ENCODE peak calls at places on chromosomes 11 and 22, in six cellular contexts. M is heart left ventricle, I is right lobe of liver, X is Peyer's patch, R is body of pancreas, C is tibial nerve. D is an unnamed sample. For H3K4me1, the result is how much of the 10 kb centered on the place peaks cover.

GRCh38 chr22:49372530-49373288 is 455.0 kb downstream of the BRD1 start:
- DNase-seq in M (no peak), R (no peak), I (no peak), C (no peak), X (peak), D (peak)

GRCh38 chr22:27892064-27892463 is 27.0 kb downstream of the PITPNB start:
- DNase-seq in M (no peak), R (no peak), X (no peak), C (no peak), I (peak), D (no peak)

GRCh38 chr11:18958221-18958910 is 19.2 kb upstream of the MRGPRX1 start:
- DNase-seq in I (no peak), R (no peak), M (no peak), X (no peak), C (no peak), D (no peak)

GRCh38 chr11:121063728-121064127 is 37.3 kb upstream of the TECTA start:
- DNase-seq in C (no peak), X (no peak), I (no peak), R (no peak), M (no peak), D (no peak)

GRCh38 chr11:58616594-58616993 is 5.9 kb upstream of the CNTF start:
- DNase-seq in C (peak), M (peak), X (no peak), I (no peak), R (peak), D (no peak)

GRCh38 chr11:103829596-103829995 is 206.8 kb upstream of the DDI1 start:
- DNase-seq in X (no peak), R (no peak), I (no peak), M (no peak), C (no peak), D (no peak)

GRCh38 chr11:62461740-62462522 is 43.1 kb downstream of the SCGB1A1 start:
- DNase-seq in X (no peak), C (peak), M (no peak), I (no peak), R (no peak), D (peak)

GRCh38 chr11:38718049-38718448 is 2120.0 kb upstream of the RAG2 start:
- DNase-seq in M (no peak), R (no peak), X (no peak), C (no peak), I (no peak), D (no peak)

GRCh38 chr22:46584081-46584903 is 35.9 kb upstream of the GRAMD4 start:
- DNase-seq in C (no peak), R (no peak), M (no peak), I (no peak), X (no peak), D (no peak)

GRCh38 chr11:63274776-63275175 is 31.4 kb upstream of the SLC22A25 start:
- DNase-seq in M (no peak), I (no peak), C (no peak), R (no peak), X (no peak), D (no peak)

GRCh38 chr11:13126430-13126829 is 117.3 kb downstream of the RASSF10 start:
- DNase-seq in X (no peak), I (no peak), C (no peak), M (no peak), R (no peak), D (no peak)

GRCh38 chr11:130452941-130453340 is 4.5 kb downstream of the ADAMTS15 start:
- DNase-seq in C (no peak), M (no peak), R (no peak), X (no peak), I (no peak), D (no peak)

GRCh38 chr11:12042215-12042676 is 33.8 kb upstream of the DKK3 start:
- DNase-seq in C (no peak), I (no peak), M (no peak), X (no peak), R (no peak), D (no peak)

GRCh38 chr22:22817468-22818201 is 70.0 kb upstream of the IGLL5 start:
- DNase-seq in X (no peak), R (no peak), M (no peak), I (no peak), C (no peak), D (no peak)

GRCh38 chr11:91796999-91797398 is 427.6 kb upstream of the FAT3 start:
- DNase-seq in X (no peak), I (no peak), M (no peak), C (no peak), R (no peak), D (no peak)

GRCh38 chr11:113526521-113526920 is 51.3 kb upstream of the DRD2 start:
- DNase-seq in C (no peak), X (no peak), I (no peak), M (no peak), R (no peak), D (no peak)
- TF ChIP-seq POLR2A in C (no peak), X (no peak), I (no peak), M (no peak), R (no peak), D (no peak)

GRCh38 chr22:40509401-40510134 is 127.0 kb downstream of the MRTFA start:
- DNase-seq in C (peak), R (peak), I (peak), X (no peak), M (peak), D (peak)

GRCh38 chr22:40502919-40503318 is 132.5 kb downstream of the SGSM3 start:
- DNase-seq in X (no peak), M (no peak), I (no peak), R (no peak), C (no peak), D (no peak)

GRCh38 chr22:40507491-40507890 is 129.0 kb downstream of the MRTFA start:
- DNase-seq in R (no peak), X (no peak), I (no peak), C (no peak), M (no peak), D (no peak)

GRCh38 chr22:40504285-40505249 is 132.0 kb downstream of the MRTFA start:
- DNase-seq in C (no peak), X (no peak), I (no peak), M (no peak), R (no peak), D (no peak)

DNA sequence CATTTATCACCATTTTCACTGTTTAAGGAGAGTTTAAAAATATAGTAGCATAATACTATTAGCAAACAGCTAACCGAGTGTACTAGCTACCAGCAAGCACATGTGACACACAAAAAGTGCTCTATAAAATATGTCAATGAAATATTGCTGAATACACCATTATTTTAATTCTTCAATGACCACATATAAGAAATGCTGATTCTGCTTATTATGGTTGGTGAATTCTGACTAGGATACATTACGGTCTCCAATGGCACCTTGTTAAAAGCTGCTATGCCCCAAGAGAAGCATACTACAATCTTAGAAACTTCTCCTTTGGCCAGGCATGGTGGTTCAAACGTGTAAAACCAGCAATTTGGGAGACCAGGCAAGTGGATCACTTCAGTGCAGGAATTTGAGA is 129.8 kb downstream of the MRTFA start:
- DNase-seq in M (no peak), C (no peak), I (no peak), X (no peak), R (no peak), D (no peak)
- H3K4me1 ChIP-seq in M (under half), C (under half), I (under half), X (under half), R (half or more), D (under half)

GRCh38 chr22:32364210-32364609 is 6.5 kb downstream of the RFPL3 start:
- DNase-seq in X (no peak), C (no peak), R (no peak), M (no peak), I (no peak), D (no peak)
- TF ChIP-seq CTCF in X (no peak), C (no peak), R (no peak), M (no peak), I (no peak), D (no peak)

GRCh38 chr11:93668171-93668570 is 6.7 kb downstream of the CEP295 start:
- DNase-seq in C (no peak), I (no peak), X (no peak), M (no peak), R (no peak), D (no peak)
- TF ChIP-seq POLR2A in C (no peak), I (no peak), X (no peak), M (no peak), R (no peak), D (no peak)

GRCh38 chr11:83172551-83172950 is 15.6 kb downstream of the PCF11 start:
- DNase-seq in C (no peak), I (no peak), R (no peak), X (no peak), M (no peak), D (no peak)
- H3K4me1 ChIP-seq in C (under half), I (under half), R (half or more), X (under half), M (under half), D (under half)

DNA sequence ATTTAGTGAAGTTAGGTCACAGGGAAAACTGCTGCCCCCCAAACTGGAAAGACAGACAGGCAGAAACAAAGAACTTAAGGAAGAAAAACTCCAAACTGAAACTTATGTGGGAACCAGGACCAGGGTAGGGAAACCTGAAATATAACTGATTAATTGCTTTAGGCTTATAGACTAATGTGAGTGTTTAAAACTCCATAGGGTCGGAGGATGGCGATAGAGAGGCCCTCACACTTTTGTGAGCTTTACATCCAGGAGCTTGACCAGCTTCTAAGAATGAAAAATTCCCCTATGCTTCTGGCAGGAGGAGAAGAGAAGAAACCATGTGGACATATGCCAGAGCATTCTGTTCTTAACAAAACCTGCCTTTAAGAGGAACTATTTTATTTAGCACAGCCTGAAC is 598.6 kb downstream of the NELL1 start:
- DNase-seq in C (no peak), I (no peak), R (no peak), M (no peak), X (no peak), D (no peak)
- TF ChIP-seq CTCF in C (no peak), I (no peak), R (no peak), M (no peak), X (no peak), D (no peak)

DNA sequence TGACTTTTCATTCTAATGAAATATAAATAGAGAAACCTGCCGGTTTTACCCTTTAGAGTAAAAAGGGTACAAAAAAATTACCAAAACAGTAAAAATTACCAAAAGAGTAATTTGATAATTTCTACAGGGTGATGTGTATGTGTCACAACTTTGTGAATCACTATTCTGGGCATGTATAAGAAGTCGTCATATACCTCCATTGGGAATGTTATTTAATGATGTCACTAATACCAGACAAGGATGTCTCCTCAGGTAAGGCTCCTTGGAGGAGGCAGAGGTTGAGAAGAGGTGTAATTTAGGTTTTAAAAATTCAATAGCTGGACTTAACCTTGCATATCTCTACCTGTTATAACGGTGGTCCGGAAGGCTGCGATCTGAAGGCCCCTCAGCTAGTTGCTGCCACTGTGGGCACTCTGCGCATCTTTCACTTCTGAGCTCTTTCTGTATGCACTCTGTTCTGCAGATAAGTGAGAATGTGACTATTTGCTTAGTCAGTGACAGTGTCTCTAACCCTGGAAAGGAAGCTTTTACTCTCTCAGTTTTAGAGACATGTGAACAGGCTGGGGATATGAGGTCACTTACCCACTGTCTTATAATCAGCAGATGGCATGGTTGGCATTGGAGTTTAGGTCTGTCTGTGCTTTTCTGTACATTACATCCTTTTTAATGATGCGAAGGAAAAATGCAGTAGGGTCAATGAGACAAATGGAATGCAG is 987 bp upstream of the NCR3LG1 start:
- DNase-seq in I (no peak), C (no peak), X (no peak), M (no peak), R (no peak), D (no peak)
- TF ChIP-seq POLR2A in I (no peak), C (no peak), X (no peak), M (no peak), R (no peak), D (no peak)

GRCh38 chr11:24574461-24574860 is 77.6 kb downstream of the LUZP2 start:
- DNase-seq in I (no peak), C (no peak), X (no peak), M (no peak), R (no peak), D (no peak)

GRCh38 chr11:24575392-24575791 is 78.5 kb downstream of the LUZP2 start:
- DNase-seq in I (no peak), X (no peak), C (no peak), R (no peak), M (no peak), D (no peak)
- H3K4me1 ChIP-seq in I (under half), X (under half), C (under half), R (under half), M (under half), D (under half)

D was measured in testis.